ENCODE peak calls at places on chromosomes 2 and 18, in four cellular contexts. D, Z, J and R are unnamed samples.

GRCh38 chr2:192978317-192978874 is 783.7 kb upstream of the TMEFF2 start:
- DNase-seq in Z (no peak), J (no peak), D (no peak), R (peak; percentile 34)

GRCh38 chr18:55522011-55522410 is 66.0 kb downstream of the TCF4 start:
- DNase-seq in D (no peak), Z (peak; percentile 65), J (no peak), R (peak; percentile 53)

GRCh38 chr2:103667335-103667884 is 905.6 kb downstream of the TMEM182 start:
- DNase-seq in D (no peak), J (no peak), Z (no peak), R (no peak)

GRCh38 chr18:49850636-49851035 is 37.3 kb upstream of the ACAA2 start:
- DNase-seq in D (no peak), J (no peak), Z (no peak), R (no peak)

GRCh38 chr18:27378396-27379094 is 193.4 kb upstream of the CHST9 start:
- DNase-seq in Z (no peak), J (peak; percentile 50), D (no peak), R (no peak)

GRCh38 chr2:237858294-237859081 is 935 bp upstream of the RAMP1 start:
- DNase-seq in Z (peak; percentile 86), J (peak; percentile 90), D (no peak), R (peak; percentile 77)

GRCh38 chr18:45521151-45521550 is 94.1 kb upstream of the SLC14A2 start:
- DNase-seq in D (no peak), Z (no peak), J (peak; percentile 90), R (no peak)

GRCh38 chr2:85648619-85649018 is 19.4 kb downstream of the SFTPB start:
- DNase-seq in D (no peak), J (peak; percentile 80), Z (peak; percentile 18), R (peak; percentile 61)

GRCh38 chr2:70907130-70907756 is 28.5 kb upstream of the ATP6V1B1 start:
- DNase-seq in D (no peak), Z (peak; percentile 72), J (no peak), R (no peak)

GRCh38 chr2:189142893-189143759 is 36.4 kb downstream of the COL5A2 start:
- DNase-seq in D (peak; percentile 62), Z (peak; percentile 76), J (peak; percentile 76), R (peak; percentile 82)

GRCh38 chr18:21194871-21195771 is 46.9 kb upstream of the GREB1L start:
- DNase-seq in J (peak; percentile 64), Z (peak; percentile 44), D (peak; percentile 79), R (peak; percentile 59)

GRCh38 chr2:186496401-186496800 is 10.3 kb downstream of the ZC3H15 start:
- DNase-seq in J (no peak), D (no peak), Z (no peak), R (no peak)

GRCh38 chr2:124402274-124402673 is 377.2 kb downstream of the CNTNAP5 start:
- DNase-seq in D (no peak), Z (no peak), J (no peak), R (no peak)

GRCh38 chr2:113124181-113124961 is 3.0 kb upstream of the IL1RN start:
- DNase-seq in Z (no peak), J (peak; percentile 85), D (no peak), R (no peak)

GRCh38 chr2:148303166-148303565 is 282.3 kb downstream of the MBD5 start:
- DNase-seq in D (no peak), J (no peak), Z (peak; percentile 84), R (peak; percentile 67)

GRCh38 chr18:46204143-46204542 is 100.0 kb downstream of the HAUS1 start:
- DNase-seq in Z (no peak), D (no peak), J (no peak), R (no peak)

GRCh38 chr2:152568566-152568965 is 148.7 kb downstream of the PRPF40A start:
- DNase-seq in D (no peak), J (no peak), Z (no peak), R (peak; percentile 41)

GRCh38 chr18:3873698-3874495 is 423.9 kb downstream of the TGIF1 start:
- DNase-seq in Z (peak; percentile 16), D (no peak), J (peak; percentile 44), R (peak; percentile 66)

GRCh38 chr2:123495241-123495640 is 529.8 kb upstream of the CNTNAP5 start:
- DNase-seq in J (no peak), Z (no peak), D (no peak), R (no peak)

GRCh38 chr2:99420031-99420430 is 69.8 kb downstream of the REV1 start:
- DNase-seq in D (no peak), J (peak; percentile 56), Z (no peak), R (no peak)

GRCh38 chr2:190932524-190932923 is 51.9 kb downstream of the GLS start:
- DNase-seq in D (no peak), J (no peak), Z (no peak), R (no peak)

GRCh38 chr2:15378148-15378908 is 182.8 kb downstream of the NBAS start:
- DNase-seq in J (no peak), D (no peak), Z (no peak), R (no peak)

GRCh38 chr2:235956281-235956970 is 211.8 kb downstream of the GBX2 start:
- DNase-seq in D (no peak), J (no peak), Z (no peak), R (no peak)

GRCh38 chr2:72924353-72925240 is 7.3 kb downstream of the EMX1 start:
- DNase-seq in J (peak; percentile 37), D (no peak), Z (peak; percentile 74), R (no peak)
- TF ChIP-seq EZH2 in J (peak; percentile 92), D (no peak), Z (peak; percentile 96), R (peak; percentile 98)

DNA sequence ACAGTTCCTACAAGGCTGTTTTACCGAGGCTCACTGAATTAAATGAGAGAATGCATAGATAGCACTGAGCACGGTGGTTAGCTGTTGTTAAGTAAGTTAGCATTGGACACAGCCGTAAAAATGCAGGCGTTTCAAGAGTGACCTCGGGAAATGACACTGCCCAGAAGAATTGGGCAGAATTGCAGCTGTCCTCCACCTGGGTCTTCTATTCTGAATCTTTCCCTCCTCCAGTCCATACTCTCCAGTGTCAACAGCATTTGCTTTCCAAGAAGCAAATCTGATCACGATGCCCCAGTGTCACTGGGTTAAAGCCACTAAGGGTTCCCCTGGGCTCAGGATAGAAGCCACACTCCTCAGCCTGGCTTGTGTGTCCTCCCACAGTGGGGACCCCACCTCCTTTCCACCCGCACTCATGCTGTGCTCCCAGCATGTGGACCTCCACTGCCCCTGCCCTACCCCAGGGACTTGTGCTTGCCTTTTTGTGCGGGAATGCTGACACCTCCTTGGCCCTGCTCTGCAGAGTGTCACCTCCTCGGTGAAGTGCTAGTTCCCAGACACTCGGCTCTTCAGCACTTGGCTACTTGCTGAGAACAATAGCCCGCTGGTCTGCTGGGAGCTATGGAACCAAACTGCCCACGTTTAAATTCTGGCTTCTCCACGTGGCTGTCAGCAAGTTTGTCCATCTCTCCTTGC is 135.0 kb downstream of the ANTXR1 start:
- DNase-seq in Z (no peak), D (no peak), J (no peak), R (no peak)
- H3K4me3 ChIP-seq in Z (no peak overlapping the region), D (no peak overlapping the region), J (no peak overlapping the region), R (no peak overlapping the region)

GRCh38 chr2:100522430-100522829 is 40.4 kb upstream of the PDCL3 start:
- DNase-seq in Z (no peak), J (no peak), D (no peak), R (no peak)

GRCh38 chr2:100513650-100514049 is 43.4 kb downstream of the NMS start:
- DNase-seq in J (no peak), Z (no peak), D (no peak), R (no peak)

GRCh38 chr2:100520224-100520623 is 42.6 kb upstream of the PDCL3 start:
- DNase-seq in Z (no peak), J (peak; percentile 17), D (no peak), R (no peak)

GRCh38 chr2:100517556-100517955 is 45.2 kb upstream of the PDCL3 start:
- DNase-seq in Z (no peak), J (no peak), D (no peak), R (no peak)

GRCh38 chr2:100518801-100519200 is 44.0 kb upstream of the PDCL3 start:
- DNase-seq in Z (no peak), D (no peak), J (no peak), R (no peak)
- H3K4me1 ChIP-seq in Z (no peaks in the 10 kb centered on the region), D (no peaks in the 10 kb centered on the region), J (no peaks in the 10 kb centered on the region), R (no peaks in the 10 kb centered on the region)

DNA sequence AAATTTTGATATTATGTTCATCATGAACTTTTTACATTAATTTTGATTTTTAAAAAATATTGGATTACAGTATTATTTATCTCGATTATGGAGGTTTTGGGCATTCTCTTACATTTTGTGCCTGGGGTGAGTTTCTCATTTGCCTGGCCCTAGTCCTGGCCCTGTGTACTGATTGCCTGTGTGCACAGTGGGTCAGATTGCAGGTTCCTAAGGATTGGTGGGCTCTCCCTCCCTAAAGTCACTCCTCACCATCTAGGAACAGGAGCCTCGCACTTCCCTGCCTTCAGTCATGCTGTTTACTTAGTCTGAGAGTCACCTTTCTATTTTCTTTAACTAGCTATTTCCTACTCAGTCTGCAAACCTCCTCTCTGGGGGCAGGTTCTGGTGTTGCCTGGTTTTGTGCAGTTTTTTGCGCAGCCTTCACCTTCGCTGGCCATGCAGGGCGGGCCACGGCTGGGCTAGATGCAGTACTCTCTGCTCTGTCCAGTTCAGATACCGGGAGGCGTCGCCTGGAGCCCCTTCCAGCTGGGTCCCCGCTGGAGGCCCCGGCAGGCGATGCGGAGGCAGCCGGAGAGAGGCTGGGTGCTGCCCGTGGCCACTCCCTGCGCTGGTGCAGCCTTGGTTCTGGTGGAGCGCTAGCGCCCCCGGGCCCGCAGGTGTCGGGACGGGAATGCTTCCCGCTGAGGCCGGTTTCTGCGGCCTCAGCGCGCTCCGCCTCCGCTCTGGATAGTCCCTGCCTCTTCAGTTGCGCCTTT is 23.3 kb upstream of the MC5R start:
- DNase-seq in Z (peak; percentile 80), D (peak; percentile 55), J (peak; percentile 51), R (peak; percentile 58)
- TF ChIP-seq EZH2 in Z (peak; percentile 66), D (no peak), J (no peak), R (no peak)

GRCh38 chr2:219441451-219442205 is 7.0 kb downstream of the SPEG start:
- DNase-seq in D (no peak), Z (peak; percentile 77), J (peak; percentile 87), R (peak; percentile 50)
- H3K4me3 ChIP-seq in D (peak overlapping the region; percentile 67), Z (peak overlapping the region; percentile 79), J (peak overlapping the region; percentile 64), R (peak overlapping the region; percentile 60)